ENCODE peak calls at places on chromosome 7, in eight cellular contexts. One of them, this sample, is unnamed.

GRCh38 chr7:143375298-143376034 is 5.7 kb upstream of the ZYX start:
- DNase-seq in DND-41: peak
- DNase-seq in body of pancreas: no peak
- DNase-seq in GM12865: no peak
- DNase-seq in IMR-90: no peak
- DNase-seq in psoas muscle: no peak
- DNase-seq in cardiac fibroblast: peak
- DNase-seq in fibroblast of the aortic adventitia: no peak
- DNase-seq in this sample: no peak

GRCh38 chr7:16026253-16027020 is 340.0 kb upstream of the MEOX2 start:
- DNase-seq in cardiac fibroblast: peak
- DNase-seq in GM12865: no peak
- DNase-seq in fibroblast of the aortic adventitia: peak
- DNase-seq in DND-41: no peak
- DNase-seq in psoas muscle: no peak
- DNase-seq in IMR-90: peak
- DNase-seq in body of pancreas: no peak
- DNase-seq in this sample: no peak

GRCh38 chr7:3267928-3268690 is 32.9 kb upstream of the SDK1 start:
- DNase-seq in IMR-90: peak
- DNase-seq in fibroblast of the aortic adventitia: peak
- DNase-seq in GM12865: no peak
- DNase-seq in body of pancreas: no peak
- DNase-seq in DND-41: no peak
- DNase-seq in psoas muscle: no peak
- DNase-seq in cardiac fibroblast: peak
- DNase-seq in this sample: no peak

GRCh38 chr7:30799976-30800661 is 28.9 kb downstream of the MINDY4 start:
- DNase-seq in cardiac fibroblast: no peak
- DNase-seq in body of pancreas: no peak
- DNase-seq in psoas muscle: no peak
- DNase-seq in IMR-90: no peak
- DNase-seq in DND-41: no peak
- DNase-seq in fibroblast of the aortic adventitia: no peak
- DNase-seq in GM12865: peak
- DNase-seq in this sample: no peak

GRCh38 chr7:114392686-114393085 is 21.9 kb upstream of the FOXP2 start:
- DNase-seq in psoas muscle: no peak
- DNase-seq in GM12865: no peak
- DNase-seq in IMR-90: no peak
- DNase-seq in cardiac fibroblast: no peak
- DNase-seq in DND-41: no peak
- DNase-seq in body of pancreas: no peak
- DNase-seq in fibroblast of the aortic adventitia: no peak
- DNase-seq in this sample: no peak

GRCh38 chr7:109343662-109344061 is 774.0 kb downstream of the DNAJB9 start:
- DNase-seq in IMR-90: no peak
- DNase-seq in cardiac fibroblast: peak
- DNase-seq in fibroblast of the aortic adventitia: no peak
- DNase-seq in GM12865: no peak
- DNase-seq in psoas muscle: no peak
- DNase-seq in body of pancreas: no peak
- DNase-seq in DND-41: no peak
- DNase-seq in this sample: no peak

GRCh38 chr7:17709127-17709526 is 231.2 kb downstream of the SNX13 start:
- DNase-seq in GM12865: no peak
- DNase-seq in body of pancreas: no peak
- DNase-seq in fibroblast of the aortic adventitia: no peak
- DNase-seq in psoas muscle: no peak
- DNase-seq in DND-41: no peak
- DNase-seq in cardiac fibroblast: no peak
- DNase-seq in IMR-90: no peak
- DNase-seq in this sample: no peak

GRCh38 chr7:97016392-97017196 is 8.0 kb downstream of the DLX5 start:
- DNase-seq in IMR-90: no peak
- DNase-seq in psoas muscle: no peak
- DNase-seq in DND-41: no peak
- DNase-seq in body of pancreas: no peak
- DNase-seq in GM12865: no peak
- DNase-seq in fibroblast of the aortic adventitia: no peak
- DNase-seq in cardiac fibroblast: no peak
- DNase-seq in this sample: no peak

GRCh38 chr7:5421626-5422323 is 1.9 kb downstream of the TNRC18 start:
- DNase-seq in fibroblast of the aortic adventitia: peak
- DNase-seq in cardiac fibroblast: peak
- DNase-seq in GM12865: no peak
- DNase-seq in psoas muscle: peak
- DNase-seq in body of pancreas: peak
- DNase-seq in IMR-90: peak
- DNase-seq in DND-41: peak
- DNase-seq in this sample: peak

GRCh38 chr7:80941206-80941758 is 22.4 kb upstream of the SEMA3C start:
- DNase-seq in GM12865: no peak
- DNase-seq in psoas muscle: no peak
- DNase-seq in body of pancreas: no peak
- DNase-seq in IMR-90: peak
- DNase-seq in fibroblast of the aortic adventitia: peak
- DNase-seq in cardiac fibroblast: peak
- DNase-seq in DND-41: no peak
- DNase-seq in this sample: no peak

GRCh38 chr7:48899932-48900331 is 24.4 kb upstream of the CDC14C start:
- DNase-seq in IMR-90: no peak
- DNase-seq in fibroblast of the aortic adventitia: no peak
- DNase-seq in DND-41: no peak
- DNase-seq in body of pancreas: no peak
- DNase-seq in GM12865: no peak
- DNase-seq in psoas muscle: no peak
- DNase-seq in cardiac fibroblast: no peak
- DNase-seq in this sample: no peak

GRCh38 chr7:95690367-95690947 is 81.9 kb upstream of the DYNC1I1 start:
- DNase-seq in psoas muscle: no peak
- DNase-seq in IMR-90: peak
- DNase-seq in GM12865: peak
- DNase-seq in DND-41: peak
- DNase-seq in fibroblast of the aortic adventitia: peak
- DNase-seq in cardiac fibroblast: peak
- DNase-seq in body of pancreas: no peak
- DNase-seq in this sample: peak

GRCh38 chr7:158447206-158448171 is 140.1 kb downstream of the PTPRN2 start:
- DNase-seq in IMR-90: no peak
- DNase-seq in cardiac fibroblast: no peak
- DNase-seq in body of pancreas: peak
- DNase-seq in fibroblast of the aortic adventitia: no peak
- DNase-seq in psoas muscle: no peak
- DNase-seq in DND-41: no peak
- DNase-seq in GM12865: no peak
- DNase-seq in this sample: no peak

GRCh38 chr7:44767912-44768662 is 19.4 kb downstream of the ZMIZ2 start:
- DNase-seq in psoas muscle: peak
- DNase-seq in DND-41: no peak
- DNase-seq in cardiac fibroblast: peak
- DNase-seq in fibroblast of the aortic adventitia: peak
- DNase-seq in GM12865: peak
- DNase-seq in IMR-90: peak
- DNase-seq in body of pancreas: peak
- DNase-seq in this sample: no peak

GRCh38 chr7:33423646-33424020 is 294.3 kb downstream of the BBS9 start:
- DNase-seq in body of pancreas: no peak
- DNase-seq in cardiac fibroblast: peak
- DNase-seq in GM12865: peak
- DNase-seq in psoas muscle: no peak
- DNase-seq in IMR-90: no peak
- DNase-seq in DND-41: no peak
- DNase-seq in fibroblast of the aortic adventitia: peak
- DNase-seq in this sample: peak

GRCh38 chr7:157805716-157806115 is 468.9 kb downstream of the DNAJB6 start:
- DNase-seq in body of pancreas: no peak
- DNase-seq in psoas muscle: peak
- DNase-seq in fibroblast of the aortic adventitia: no peak
- DNase-seq in DND-41: no peak
- DNase-seq in GM12865: no peak
- DNase-seq in IMR-90: no peak
- DNase-seq in cardiac fibroblast: no peak
- DNase-seq in this sample: no peak

GRCh38 chr7:135645296-135645904 is 16.9 kb upstream of the STMP1 start:
- DNase-seq in GM12865: peak
- DNase-seq in fibroblast of the aortic adventitia: peak
- DNase-seq in psoas muscle: no peak
- DNase-seq in DND-41: peak
- DNase-seq in IMR-90: peak
- DNase-seq in cardiac fibroblast: peak
- DNase-seq in body of pancreas: no peak
- DNase-seq in this sample: peak

GRCh38 chr7:108253275-108254044 is 123.3 kb upstream of the LAMB4 start:
- DNase-seq in fibroblast of the aortic adventitia: peak
- DNase-seq in body of pancreas: no peak
- DNase-seq in psoas muscle: no peak
- DNase-seq in GM12865: no peak
- DNase-seq in IMR-90: no peak
- DNase-seq in cardiac fibroblast: peak
- DNase-seq in DND-41: no peak
- DNase-seq in this sample: peak

GRCh38 chr7:104643587-104644217 is 315.3 kb downstream of the LHFPL3 start:
- DNase-seq in psoas muscle: no peak
- DNase-seq in fibroblast of the aortic adventitia: peak
- DNase-seq in cardiac fibroblast: peak
- DNase-seq in GM12865: peak
- DNase-seq in DND-41: peak
- DNase-seq in body of pancreas: no peak
- DNase-seq in IMR-90: no peak
- DNase-seq in this sample: peak
- TF ChIP-seq CTCF in psoas muscle: no peak
- TF ChIP-seq CTCF in fibroblast of the aortic adventitia: peak
- TF ChIP-seq CTCF in cardiac fibroblast: peak
- TF ChIP-seq CTCF in GM12865: peak
- TF ChIP-seq CTCF in DND-41: peak
- TF ChIP-seq CTCF in body of pancreas: peak
- TF ChIP-seq CTCF in IMR-90: peak
- TF ChIP-seq CTCF in this sample: no peak

GRCh38 chr7:35725280-35725680 is 30.3 kb upstream of the HERPUD2 start:
- DNase-seq in GM12865: peak
- DNase-seq in cardiac fibroblast: no peak
- DNase-seq in fibroblast of the aortic adventitia: no peak
- DNase-seq in psoas muscle: no peak
- DNase-seq in body of pancreas: no peak
- DNase-seq in DND-41: peak
- DNase-seq in IMR-90: no peak
- DNase-seq in this sample: no peak
- TF ChIP-seq CTCF in GM12865: peak
- TF ChIP-seq CTCF in cardiac fibroblast: no peak
- TF ChIP-seq CTCF in fibroblast of the aortic adventitia: no peak
- TF ChIP-seq CTCF in psoas muscle: no peak
- TF ChIP-seq CTCF in body of pancreas: no peak
- TF ChIP-seq CTCF in DND-41: peak
- TF ChIP-seq CTCF in IMR-90: no peak
- TF ChIP-seq CTCF in this sample: no peak

GRCh38 chr7:134009314-134010109 is 117.6 kb upstream of the LRGUK start:
- DNase-seq in psoas muscle: no peak
- DNase-seq in DND-41: no peak
- DNase-seq in fibroblast of the aortic adventitia: no peak
- DNase-seq in body of pancreas: no peak
- DNase-seq in IMR-90: no peak
- DNase-seq in cardiac fibroblast: no peak
- DNase-seq in GM12865: no peak
- DNase-seq in this sample: no peak

GRCh38 chr7:134004829-134005505 is 122.2 kb upstream of the LRGUK start:
- DNase-seq in cardiac fibroblast: no peak
- DNase-seq in IMR-90: no peak
- DNase-seq in GM12865: no peak
- DNase-seq in psoas muscle: no peak
- DNase-seq in DND-41: no peak
- DNase-seq in body of pancreas: no peak
- DNase-seq in fibroblast of the aortic adventitia: no peak
- DNase-seq in this sample: no peak
- TF ChIP-seq CTCF in cardiac fibroblast: no peak
- TF ChIP-seq CTCF in IMR-90: no peak
- TF ChIP-seq CTCF in GM12865: no peak
- TF ChIP-seq CTCF in psoas muscle: no peak
- TF ChIP-seq CTCF in DND-41: no peak
- TF ChIP-seq CTCF in body of pancreas: no peak
- TF ChIP-seq CTCF in fibroblast of the aortic adventitia: no peak
- TF ChIP-seq CTCF in this sample: no peak

DNA sequence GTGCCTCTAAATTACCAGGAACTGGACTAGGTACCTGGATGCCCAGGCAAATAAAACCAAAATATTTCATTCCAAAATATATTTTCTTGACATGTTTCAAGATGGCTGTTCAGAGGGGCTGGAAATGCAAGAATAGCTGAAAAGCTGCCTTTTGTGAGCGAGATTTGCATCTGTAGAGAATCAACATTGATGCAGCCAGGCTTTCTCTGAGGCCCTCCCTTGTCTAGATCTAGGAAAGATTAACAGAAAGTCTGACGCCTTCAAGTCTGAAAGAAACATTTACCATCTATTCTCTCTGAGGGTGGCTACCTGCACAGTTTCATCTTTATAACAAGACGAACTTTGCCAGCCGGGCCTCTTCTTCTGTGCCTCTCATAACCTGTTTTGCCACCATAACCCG is 170.1 kb downstream of the AKR1D1 start:
- DNase-seq in cardiac fibroblast: no peak
- DNase-seq in IMR-90: no peak
- DNase-seq in fibroblast of the aortic adventitia: no peak
- DNase-seq in psoas muscle: no peak
- DNase-seq in body of pancreas: no peak
- DNase-seq in DND-41: no peak
- DNase-seq in GM12865: no peak
- DNase-seq in this sample: no peak
- TF ChIP-seq CTCF in cardiac fibroblast: no peak
- TF ChIP-seq CTCF in IMR-90: no peak
- TF ChIP-seq CTCF in fibroblast of the aortic adventitia: no peak
- TF ChIP-seq CTCF in psoas muscle: no peak
- TF ChIP-seq CTCF in body of pancreas: no peak
- TF ChIP-seq CTCF in DND-41: no peak
- TF ChIP-seq CTCF in GM12865: no peak
- TF ChIP-seq CTCF in this sample: no peak

DNA sequence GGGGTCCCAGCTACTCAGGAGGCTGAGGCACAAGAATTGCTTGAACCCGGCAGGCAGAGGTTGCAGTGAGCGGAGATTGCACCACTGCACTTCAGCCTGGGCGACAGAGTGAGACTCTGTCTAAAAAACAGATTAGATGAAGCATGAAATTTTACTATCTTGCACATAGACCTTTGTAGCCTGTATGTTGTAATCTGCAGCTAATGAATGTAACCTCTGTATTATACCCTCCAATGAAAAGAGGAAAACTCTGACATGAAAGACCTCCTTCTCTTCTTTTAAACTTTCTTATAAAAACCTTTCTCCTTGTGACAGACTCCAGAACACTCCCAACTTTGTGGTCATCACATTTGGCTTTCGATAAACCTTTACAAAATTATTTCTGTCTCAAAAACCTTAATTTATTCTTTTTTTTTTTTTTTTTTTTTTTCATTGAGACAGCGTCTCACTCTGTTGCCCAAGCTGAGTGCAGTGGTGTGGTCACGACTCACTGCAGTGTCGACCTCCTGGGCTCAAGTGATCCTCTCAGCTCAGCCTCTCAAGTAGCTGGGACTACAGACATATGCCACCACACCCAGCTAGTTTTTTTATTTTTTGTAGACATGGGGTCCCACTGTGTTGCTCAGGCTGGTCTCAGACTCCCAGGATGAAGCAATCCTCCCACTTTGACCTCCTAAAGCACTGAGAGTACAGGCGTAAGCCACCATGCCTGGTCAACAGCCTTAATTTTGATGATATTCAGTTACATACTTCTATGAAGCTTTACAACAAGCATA is 97.4 kb downstream of the SVOPL start:
- DNase-seq in fibroblast of the aortic adventitia: no peak
- DNase-seq in DND-41: no peak
- DNase-seq in IMR-90: no peak
- DNase-seq in body of pancreas: no peak
- DNase-seq in psoas muscle: no peak
- DNase-seq in cardiac fibroblast: peak
- DNase-seq in GM12865: no peak
- DNase-seq in this sample: no peak
- TF ChIP-seq CTCF in fibroblast of the aortic adventitia: no peak
- TF ChIP-seq CTCF in DND-41: no peak
- TF ChIP-seq CTCF in IMR-90: no peak
- TF ChIP-seq CTCF in body of pancreas: no peak
- TF ChIP-seq CTCF in psoas muscle: no peak
- TF ChIP-seq CTCF in cardiac fibroblast: no peak
- TF ChIP-seq CTCF in GM12865: no peak
- TF ChIP-seq CTCF in this sample: no peak